ENCODE peak calls at places on chromosome 6, in six cellular contexts. S is mucosa of descending colon, E is PC-9, C is ascending aorta, Z is hepatocyte, A is heart left ventricle. K is an unnamed sample.

GRCh38 chr6:44593539-44593944 is 206.0 kb downstream of the CDC5L start:
- DNase-seq in S (no peak), E (peak; percentile 38), C (no peak), Z (peak; percentile 67), A (no peak), K (no peak)

GRCh38 chr6:77650098-77650663 is 2.7 kb upstream of the MEI4 start:
- DNase-seq in S (no peak), E (no peak), C (no peak), Z (peak; percentile 69), A (peak; percentile 59), K (no peak)

GRCh38 chr6:95203153-95203754 is 374.1 kb upstream of the MANEA start:
- DNase-seq in S (no peak), E (peak; percentile 4), C (no peak), Z (peak; percentile 71), A (no peak), K (no peak)

GRCh38 chr6:39416728-39417127 is 94.2 kb upstream of the KCNK16 start:
- DNase-seq in S (no peak), E (peak; percentile 83), C (no peak), Z (no peak), A (no peak), K (no peak)

GRCh38 chr6:39801456-39802251 is 9.5 kb downstream of the DAAM2 start:
- DNase-seq in S (no peak), E (no peak), C (no peak), Z (no peak), A (no peak), K (no peak)

GRCh38 chr6:157726892-157727628 is 96.0 kb upstream of the SNX9 start:
- DNase-seq in S (no peak), E (no peak), C (no peak), Z (no peak), A (peak; percentile 77), K (no peak)

GRCh38 chr6:37013516-37014491 is 8.3 kb downstream of the FGD2 start:
- DNase-seq in S (peak; percentile 46), E (no peak), C (no peak), Z (no peak), A (no peak), K (no peak)

GRCh38 chr6:11202513-11203305 is 29.8 kb downstream of the NEDD9 start:
- DNase-seq in S (no peak), E (no peak), C (peak; percentile 66), Z (no peak), A (no peak), K (no peak)

GRCh38 chr6:11618533-11618932 is 81.0 kb downstream of the TMEM170B start:
- DNase-seq in S (no peak), E (no peak), C (no peak), Z (no peak), A (no peak), K (no peak)

GRCh38 chr6:81401970-81402690 is 350.4 kb downstream of the TENT5A start:
- DNase-seq in S (no peak), E (no peak), C (no peak), Z (no peak), A (no peak), K (no peak)

GRCh38 chr6:33936911-33937310 is 133.1 kb upstream of the MLN start:
- DNase-seq in S (no peak), E (no peak), C (no peak), Z (no peak), A (no peak), K (no peak)

GRCh38 chr6:133973109-133973971 is 20.3 kb downstream of the TBPL1 start:
- DNase-seq in S (no peak), E (no peak), C (no peak), Z (peak; percentile 67), A (no peak), K (no peak)

GRCh38 chr6:5684320-5684719 is 322.4 kb downstream of the NRN1 start:
- DNase-seq in S (no peak), E (no peak), C (no peak), Z (no peak), A (no peak), K (no peak)

GRCh38 chr6:31903957-31904356 is 2.1 kb upstream of the ZBTB12 start:
- DNase-seq in S (no peak), E (no peak), C (no peak), Z (no peak), A (no peak), K (no peak)

GRCh38 chr6:166999845-167000253 is 652 bp downstream of the CEP43 start:
- DNase-seq in S (no peak), E (no peak), C (peak; percentile 64), Z (peak; percentile 64), A (no peak), K (no peak)

GRCh38 chr6:2963756-2964155 is 7.6 kb downstream of the SERPINB6 start:
- DNase-seq in S (no peak), E (no peak), C (peak; percentile 56), Z (no peak), A (no peak), K (no peak)

GRCh38 chr6:14328163-14328562 is 210.6 kb downstream of the CD83 start:
- DNase-seq in S (no peak), E (no peak), C (no peak), Z (no peak), A (no peak), K (no peak)

GRCh38 chr6:118559659-118560058 is 11.6 kb downstream of the PLN start:
- DNase-seq in S (no peak), E (no peak), C (no peak), Z (no peak), A (no peak), K (no peak)

GRCh38 chr6:45445749-45446454 is 68.2 kb upstream of the SUPT3H start:
- DNase-seq in S (peak; percentile 60), E (peak; percentile 79), C (peak; percentile 83), Z (peak; percentile 91), A (peak; percentile 61), K (peak; percentile 19)

GRCh38 chr6:168293641-168294530 is 25.7 kb downstream of the DACT2 start:
- DNase-seq in S (no peak), E (no peak), C (no peak), Z (no peak), A (no peak), K (no peak)

GRCh38 chr6:35954335-35954734 is 33.4 kb upstream of the SRPK1 start:
- DNase-seq in S (no peak), E (no peak), C (no peak), Z (no peak), A (no peak), K (no peak)

GRCh38 chr6:118881440-118882313 is 12.3 kb upstream of the ASF1A start:
- DNase-seq in S (no peak), E (peak; percentile 52), C (no peak), Z (no peak), A (no peak), K (no peak)

GRCh38 chr6:34223964-34224940 is 12.4 kb upstream of the HMGA1 start:
- DNase-seq in S (peak; percentile 96), E (peak; percentile 93), C (peak; percentile 96), Z (peak; percentile 97), A (peak; percentile 95), K (peak; percentile 71)

GRCh38 chr6:125818225-125818657 is 27.5 kb downstream of the NCOA7 start:
- DNase-seq in S (no peak), E (no peak), C (no peak), Z (no peak), A (no peak), K (no peak)

GRCh38 chr6:125816828-125817280 is 26.1 kb downstream of the NCOA7 start:
- DNase-seq in S (no peak), E (no peak), C (no peak), Z (no peak), A (no peak), K (no peak)

GRCh38 chr6:125821825-125822281 is 31.1 kb downstream of the NCOA7 start:
- DNase-seq in S (no peak), E (peak; percentile 11), C (no peak), Z (peak; percentile 26), A (no peak), K (no peak)

GRCh38 chr6:125819927-125820326 is 29.2 kb downstream of the NCOA7 start:
- DNase-seq in S (no peak), E (no peak), C (no peak), Z (no peak), A (no peak), K (no peak)

DNA sequence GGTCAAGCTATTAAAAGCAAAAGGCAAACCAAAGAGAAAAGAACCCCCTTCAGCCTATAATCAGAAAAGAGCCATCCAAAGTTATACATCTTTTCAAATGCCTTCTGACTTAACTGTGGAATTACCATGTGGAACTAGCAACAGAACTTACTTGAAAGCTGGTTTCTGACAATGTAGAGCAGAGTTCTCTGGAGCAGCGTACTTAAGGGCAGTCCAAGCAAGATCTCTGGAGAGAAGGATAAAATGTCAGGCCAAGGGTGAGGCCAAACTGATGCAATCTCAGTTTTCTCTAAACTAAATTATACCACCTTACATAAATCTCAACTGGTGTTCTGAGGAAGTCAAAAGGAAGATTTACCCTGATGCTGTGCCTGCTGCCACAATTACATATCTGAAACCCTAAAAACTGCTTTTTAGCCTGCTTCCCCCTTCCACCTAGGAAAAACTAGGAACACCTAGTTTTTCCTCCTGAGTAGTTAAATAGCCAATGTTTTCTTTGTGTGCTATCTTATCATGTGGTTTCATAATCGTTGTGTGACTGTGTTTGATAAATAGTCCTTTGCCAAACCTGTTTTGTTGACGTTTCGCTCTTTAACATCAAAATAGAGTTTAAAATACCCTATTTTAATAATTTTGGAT is 28.0 kb downstream of the NCOA7 start:
- DNase-seq in S (no peak), E (no peak), C (no peak), Z (peak; percentile 21), A (no peak), K (no peak)
- H3K4me3 ChIP-seq in S (no peak overlapping the region), E (peak overlapping the region; percentile 28), C (peak overlapping the region; percentile 27), Z (peak overlapping the region; percentile 2), A (no peak overlapping the region), K (peak overlapping the region; percentile 5)

GRCh38 chr6:4036581-4036980 is 42.4 kb downstream of the FAM217A start:
- DNase-seq in S (no peak), E (no peak), C (no peak), Z (no peak), A (no peak), K (no peak)
- H3K4me1 ChIP-seq in S (no peaks in the 10 kb centered on the region), E (no peaks in the 10 kb centered on the region), C (no peaks in the 10 kb centered on the region), Z (no peaks in the 10 kb centered on the region), A (peaks cover 28% of the 10 kb centered on the region), K (peaks cover 11% of the 10 kb centered on the region)

DNA sequence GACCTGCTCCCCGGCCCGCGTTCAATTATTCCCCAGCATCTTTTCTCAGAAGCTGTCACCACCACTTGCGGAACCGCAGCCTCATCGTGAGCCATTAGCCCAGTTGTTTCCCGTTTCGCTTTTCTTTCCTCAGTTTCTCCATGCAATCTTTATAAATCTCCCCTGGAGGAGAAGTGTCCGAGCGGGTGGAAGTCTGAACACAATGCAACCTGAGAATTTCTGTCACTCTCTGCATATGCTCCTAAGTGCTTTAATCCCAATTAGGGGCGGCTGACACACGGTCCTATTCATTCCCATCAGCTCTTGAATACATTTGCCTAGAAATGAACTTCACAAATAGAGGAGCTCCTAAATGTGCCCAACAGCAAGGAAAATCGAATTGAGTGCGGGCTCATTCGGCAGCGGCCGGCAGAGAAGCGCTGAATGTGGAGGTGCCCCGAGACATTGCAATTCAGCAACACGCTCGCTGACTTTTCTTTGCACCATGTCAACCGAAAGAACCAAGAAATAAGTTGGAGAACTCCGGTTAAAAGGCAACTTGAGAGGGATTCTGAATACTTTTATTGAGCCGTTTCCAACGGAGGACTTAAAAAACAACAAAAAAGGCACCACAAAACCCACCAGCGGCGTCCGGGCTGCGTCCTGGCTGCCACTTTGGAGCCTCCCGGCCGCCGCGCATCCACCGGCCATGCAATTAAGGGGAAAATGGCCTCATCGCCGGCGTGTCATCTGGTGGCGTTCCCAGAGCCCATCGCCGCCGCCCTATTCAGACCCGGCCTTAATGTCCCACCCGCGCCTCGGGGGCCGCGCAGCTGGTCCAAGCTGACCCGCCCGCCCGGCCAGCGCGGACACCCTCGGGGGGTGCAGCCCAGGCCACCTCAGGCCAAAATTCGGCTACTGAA is 3.9 kb upstream of the PRDM13 start:
- DNase-seq in S (peak; percentile 48), E (no peak), C (no peak), Z (no peak), A (no peak), K (no peak)
- H3K4me3 ChIP-seq in S (no peak overlapping the region), E (no peak overlapping the region), C (peak overlapping the region; percentile 63), Z (no peak overlapping the region), A (peak overlapping the region; percentile 37), K (peak overlapping the region; percentile 67)

GRCh38 chr6:15479761-15480160 is 183.1 kb downstream of the DTNBP1 start:
- DNase-seq in S (no peak), E (peak; percentile 14), C (no peak), Z (no peak), A (no peak), K (no peak)
- H3K4me1 ChIP-seq in S (no peaks in the 10 kb centered on the region), E (no peaks in the 10 kb centered on the region), C (peaks cover 27% of the 10 kb centered on the region), Z (peaks cover 3% of the 10 kb centered on the region), A (peaks cover 75% of the 10 kb centered on the region), K (peaks cover 19% of the 10 kb centered on the region)

K was measured in thoracic aorta.